ENCODE peak calls at places on chromosome 19, in ten cellular contexts. One of them, this sample, is unnamed.

GRCh38 chr19:35011091-35011689 is 11.1 kb downstream of the GRAMD1A start:
- DNase-seq in heart right ventricle: no peak
- DNase-seq in bronchial epithelial cell: no peak
- DNase-seq in IMR-90: no peak
- DNase-seq in AG04450: no peak
- DNase-seq in thoracic aorta: no peak
- DNase-seq in AG10803: no peak
- DNase-seq in GM12864: no peak
- DNase-seq in cardiac fibroblast: no peak
- DNase-seq in SK-N-SH: no peak
- DNase-seq in this sample: no peak

GRCh38 chr19:41746593-41747227 is 8.6 kb upstream of the CEACAM6 start:
- DNase-seq in GM12864: peak; percentile 4
- DNase-seq in thoracic aorta: no peak
- DNase-seq in bronchial epithelial cell: peak; percentile 57
- DNase-seq in SK-N-SH: peak; percentile 40
- DNase-seq in IMR-90: peak; percentile 39
- DNase-seq in AG10803: peak; percentile 45
- DNase-seq in heart right ventricle: peak; percentile 7
- DNase-seq in AG04450: no peak
- DNase-seq in cardiac fibroblast: peak; percentile 71
- DNase-seq in this sample: peak; percentile 12

GRCh38 chr19:34831714-34832113 is 58.7 kb upstream of the ZNF599 start:
- DNase-seq in cardiac fibroblast: no peak
- DNase-seq in AG04450: no peak
- DNase-seq in AG10803: no peak
- DNase-seq in SK-N-SH: no peak
- DNase-seq in bronchial epithelial cell: no peak
- DNase-seq in GM12864: no peak
- DNase-seq in heart right ventricle: no peak
- DNase-seq in IMR-90: no peak
- DNase-seq in thoracic aorta: no peak
- DNase-seq in this sample: no peak

GRCh38 chr19:34184880-34185491 is 12.7 kb downstream of the LSM14A start:
- DNase-seq in SK-N-SH: no peak
- DNase-seq in thoracic aorta: no peak
- DNase-seq in IMR-90: no peak
- DNase-seq in GM12864: no peak
- DNase-seq in cardiac fibroblast: peak; percentile 28
- DNase-seq in AG10803: peak; percentile 74
- DNase-seq in bronchial epithelial cell: no peak
- DNase-seq in AG04450: no peak
- DNase-seq in heart right ventricle: no peak
- DNase-seq in this sample: no peak

GRCh38 chr19:58560921-58561320 is 2.5 kb upstream of the UBE2M start:
- DNase-seq in AG10803: no peak
- DNase-seq in GM12864: no peak
- DNase-seq in thoracic aorta: no peak
- DNase-seq in bronchial epithelial cell: no peak
- DNase-seq in AG04450: no peak
- DNase-seq in cardiac fibroblast: no peak
- DNase-seq in heart right ventricle: no peak
- DNase-seq in IMR-90: no peak
- DNase-seq in SK-N-SH: no peak
- DNase-seq in this sample: no peak

GRCh38 chr19:32387701-32388392 is 17.7 kb upstream of the DPY19L3 start:
- DNase-seq in AG10803: peak; percentile 73
- DNase-seq in thoracic aorta: no peak
- DNase-seq in cardiac fibroblast: peak; percentile 35
- DNase-seq in GM12864: no peak
- DNase-seq in SK-N-SH: no peak
- DNase-seq in bronchial epithelial cell: no peak
- DNase-seq in AG04450: no peak
- DNase-seq in heart right ventricle: no peak
- DNase-seq in IMR-90: peak; percentile 62
- DNase-seq in this sample: peak; percentile 89

GRCh38 chr19:16447015-16447384 is 24.8 kb downstream of the EPS15L1 start:
- DNase-seq in thoracic aorta: no peak
- DNase-seq in AG04450: peak; percentile 70
- DNase-seq in GM12864: peak; percentile 58
- DNase-seq in cardiac fibroblast: peak; percentile 86
- DNase-seq in AG10803: peak; percentile 86
- DNase-seq in IMR-90: peak; percentile 91
- DNase-seq in SK-N-SH: no peak
- DNase-seq in heart right ventricle: peak; percentile 82
- DNase-seq in bronchial epithelial cell: peak; percentile 62
- DNase-seq in this sample: no peak

GRCh38 chr19:17370026-17370587 is 7.0 kb downstream of the PLVAP start:
- DNase-seq in GM12864: peak; percentile 84
- DNase-seq in SK-N-SH: no peak
- DNase-seq in IMR-90: peak; percentile 58
- DNase-seq in cardiac fibroblast: peak; percentile 73
- DNase-seq in bronchial epithelial cell: no peak
- DNase-seq in heart right ventricle: no peak
- DNase-seq in thoracic aorta: no peak
- DNase-seq in AG04450: peak; percentile 32
- DNase-seq in AG10803: peak; percentile 47
- DNase-seq in this sample: no peak

GRCh38 chr19:33248954-33249613 is 23.4 kb upstream of the SLC7A10 start:
- DNase-seq in SK-N-SH: peak; percentile 70
- DNase-seq in heart right ventricle: no peak
- DNase-seq in AG10803: no peak
- DNase-seq in IMR-90: no peak
- DNase-seq in GM12864: no peak
- DNase-seq in cardiac fibroblast: no peak
- DNase-seq in thoracic aorta: no peak
- DNase-seq in AG04450: no peak
- DNase-seq in bronchial epithelial cell: no peak
- DNase-seq in this sample: no peak

GRCh38 chr19:2629491-2630351 is 72.8 kb downstream of the GNG7 start:
- DNase-seq in AG04450: no peak
- DNase-seq in SK-N-SH: no peak
- DNase-seq in AG10803: no peak
- DNase-seq in heart right ventricle: no peak
- DNase-seq in IMR-90: no peak
- DNase-seq in bronchial epithelial cell: no peak
- DNase-seq in thoracic aorta: no peak
- DNase-seq in GM12864: no peak
- DNase-seq in cardiac fibroblast: no peak
- DNase-seq in this sample: no peak

GRCh38 chr19:17246681-17247425 is 1.1 kb upstream of the NR2F6 start:
- DNase-seq in SK-N-SH: peak; percentile 88
- DNase-seq in IMR-90: peak; percentile 23
- DNase-seq in GM12864: no peak
- DNase-seq in heart right ventricle: peak; percentile 46
- DNase-seq in thoracic aorta: no peak
- DNase-seq in AG04450: no peak
- DNase-seq in cardiac fibroblast: peak; percentile 41
- DNase-seq in AG10803: peak; percentile 57
- DNase-seq in bronchial epithelial cell: peak; percentile 66
- DNase-seq in this sample: no peak

GRCh38 chr19:6674868-6675305 is 4.9 kb upstream of the TNFSF14 start:
- DNase-seq in SK-N-SH: no peak
- DNase-seq in heart right ventricle: peak; percentile 23
- DNase-seq in IMR-90: peak; percentile 21
- DNase-seq in bronchial epithelial cell: peak; percentile 57
- DNase-seq in thoracic aorta: no peak
- DNase-seq in cardiac fibroblast: peak; percentile 80
- DNase-seq in GM12864: peak; percentile 87
- DNase-seq in AG10803: peak; percentile 50
- DNase-seq in AG04450: no peak
- DNase-seq in this sample: peak; percentile 46

GRCh38 chr19:34661357-34661756 is 15.6 kb downstream of the SCGB2B2 start:
- DNase-seq in IMR-90: no peak
- DNase-seq in GM12864: no peak
- DNase-seq in thoracic aorta: no peak
- DNase-seq in AG04450: no peak
- DNase-seq in cardiac fibroblast: no peak
- DNase-seq in SK-N-SH: no peak
- DNase-seq in heart right ventricle: no peak
- DNase-seq in bronchial epithelial cell: no peak
- DNase-seq in AG10803: peak; percentile 15
- DNase-seq in this sample: no peak

GRCh38 chr19:37986048-37986750 is 79.2 kb downstream of the SIPA1L3 start:
- DNase-seq in GM12864: no peak
- DNase-seq in bronchial epithelial cell: no peak
- DNase-seq in SK-N-SH: no peak
- DNase-seq in thoracic aorta: no peak
- DNase-seq in AG04450: no peak
- DNase-seq in IMR-90: no peak
- DNase-seq in cardiac fibroblast: no peak
- DNase-seq in AG10803: no peak
- DNase-seq in heart right ventricle: no peak
- DNase-seq in this sample: no peak

DNA sequence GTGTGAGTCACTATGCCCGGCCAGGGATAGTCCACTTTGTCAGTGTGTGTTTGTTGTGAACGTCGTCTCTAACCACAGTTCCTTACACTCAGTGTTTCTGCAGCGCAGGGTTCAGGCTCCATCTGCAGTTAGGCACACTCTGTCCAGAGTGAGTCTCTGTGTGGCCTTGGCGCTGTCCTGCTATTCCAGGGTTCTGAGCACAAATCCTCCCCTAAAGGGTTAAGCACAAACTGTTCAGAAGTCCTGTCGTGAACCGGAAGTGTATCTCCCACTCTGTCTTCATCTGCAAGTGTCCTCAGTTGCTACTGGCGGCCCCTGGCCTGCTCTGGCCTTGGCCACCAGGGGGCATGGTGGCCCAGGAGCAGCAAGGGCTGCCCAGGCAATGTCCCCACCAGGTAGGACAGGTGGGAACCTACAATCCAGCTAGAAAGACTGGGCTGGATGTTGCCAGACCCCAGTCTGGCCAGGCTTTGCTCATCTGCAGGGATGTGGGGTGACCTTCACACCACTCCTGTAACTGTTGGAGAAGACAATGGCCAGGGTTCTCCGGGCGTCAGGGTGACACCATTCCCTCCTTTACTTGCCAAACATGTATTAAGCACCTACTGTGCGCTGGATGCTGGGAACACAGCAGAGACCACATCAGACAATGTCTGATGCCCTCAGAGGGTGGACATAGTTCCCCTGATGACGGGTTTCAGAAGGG is 38.6 kb upstream of the GATAD2A start:
- DNase-seq in bronchial epithelial cell: peak; percentile 68
- DNase-seq in IMR-90: peak; percentile 64
- DNase-seq in SK-N-SH: peak; percentile 79
- DNase-seq in thoracic aorta: no peak
- DNase-seq in AG04450: peak; percentile 39
- DNase-seq in cardiac fibroblast: peak; percentile 80
- DNase-seq in heart right ventricle: peak; percentile 54
- DNase-seq in AG10803: peak; percentile 66
- DNase-seq in GM12864: peak; percentile 70
- DNase-seq in this sample: no peak
- H3K4me3 ChIP-seq in bronchial epithelial cell: no peak overlapping the region
- H3K4me3 ChIP-seq in IMR-90: no peak overlapping the region
- H3K4me3 ChIP-seq in SK-N-SH: no peak overlapping the region
- H3K4me3 ChIP-seq in thoracic aorta: peak overlapping the region; percentile 8
- H3K4me3 ChIP-seq in AG04450: no peak overlapping the region
- H3K4me3 ChIP-seq in cardiac fibroblast: no peak overlapping the region
- H3K4me3 ChIP-seq in heart right ventricle: no peak overlapping the region
- H3K4me3 ChIP-seq in AG10803: no peak overlapping the region
- H3K4me3 ChIP-seq in GM12864: no peak overlapping the region
- H3K4me3 ChIP-seq in this sample: no peak overlapping the region

DNA sequence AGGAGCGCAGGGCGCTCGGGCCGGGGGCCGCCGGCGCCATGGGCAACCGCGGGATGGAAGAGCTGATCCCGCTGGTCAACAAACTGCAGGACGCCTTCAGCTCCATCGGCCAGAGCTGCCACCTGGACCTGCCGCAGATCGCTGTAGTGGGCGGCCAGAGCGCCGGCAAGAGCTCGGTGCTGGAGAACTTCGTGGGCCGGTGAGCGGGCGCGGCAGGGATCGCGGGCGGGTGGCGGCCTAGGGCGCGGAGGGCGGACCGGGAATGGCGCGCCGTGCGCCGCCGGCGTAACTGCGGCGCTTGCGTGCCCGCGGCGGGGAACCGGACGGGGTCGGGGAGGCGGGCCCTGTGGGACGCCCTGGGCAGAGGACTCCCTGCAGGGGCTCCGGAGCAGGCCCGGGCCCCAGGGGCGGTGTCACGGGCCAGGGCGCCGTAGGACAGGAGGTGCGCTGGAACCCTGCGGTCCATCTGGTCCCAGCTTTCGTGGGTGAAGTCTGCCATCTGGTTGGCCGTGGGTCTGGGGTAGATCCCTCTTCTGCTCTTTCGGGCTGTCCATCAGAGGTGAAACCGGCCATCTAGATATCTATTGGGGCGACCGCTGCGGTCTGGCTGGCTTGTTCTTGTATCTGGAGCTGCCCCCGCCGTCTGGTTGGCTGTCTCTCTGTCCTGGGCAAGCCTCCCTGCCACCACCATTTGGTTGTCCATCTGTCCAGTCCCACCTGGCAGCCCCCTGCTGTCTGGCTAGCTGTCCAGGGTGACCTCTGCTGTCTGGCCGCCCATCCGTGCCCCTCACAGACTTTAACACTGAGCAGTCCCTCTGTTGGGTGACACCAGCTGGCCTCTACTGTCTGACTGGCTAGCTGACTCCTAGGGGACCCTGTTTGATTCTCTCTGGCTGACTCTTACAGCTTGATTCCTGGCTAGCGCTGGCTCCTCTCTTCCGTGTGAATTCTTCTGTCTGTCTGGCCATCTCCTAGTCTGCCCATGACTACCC is 622 bp downstream of the DNM2 start:
- DNase-seq in SK-N-SH: peak; percentile 70
- DNase-seq in cardiac fibroblast: peak; percentile 49
- DNase-seq in AG04450: no peak
- DNase-seq in bronchial epithelial cell: peak; percentile 9
- DNase-seq in thoracic aorta: no peak
- DNase-seq in heart right ventricle: no peak
- DNase-seq in IMR-90: peak; percentile 28
- DNase-seq in AG10803: peak; percentile 36
- DNase-seq in GM12864: no peak
- DNase-seq in this sample: no peak
- TF ChIP-seq CTCF in SK-N-SH: no peak
- TF ChIP-seq CTCF in cardiac fibroblast: no peak
- TF ChIP-seq CTCF in AG04450: no peak
- TF ChIP-seq CTCF in bronchial epithelial cell: no peak
- TF ChIP-seq CTCF in thoracic aorta: no peak
- TF ChIP-seq CTCF in heart right ventricle: peak; percentile 9
- TF ChIP-seq CTCF in IMR-90: no peak
- TF ChIP-seq CTCF in AG10803: no peak
- TF ChIP-seq CTCF in GM12864: no peak
- TF ChIP-seq CTCF in this sample: no peak

GRCh38 chr19:12737666-12738351 is 512 bp downstream of the GET3 start:
- DNase-seq in SK-N-SH: no peak
- DNase-seq in IMR-90: no peak
- DNase-seq in heart right ventricle: no peak
- DNase-seq in AG04450: no peak
- DNase-seq in AG10803: no peak
- DNase-seq in bronchial epithelial cell: no peak
- DNase-seq in GM12864: no peak
- DNase-seq in thoracic aorta: no peak
- DNase-seq in cardiac fibroblast: no peak
- DNase-seq in this sample: no peak
- H3K4me3 ChIP-seq in SK-N-SH: peak overlapping the region; percentile 84
- H3K4me3 ChIP-seq in IMR-90: peak overlapping the region; percentile 80
- H3K4me3 ChIP-seq in heart right ventricle: peak overlapping the region; percentile 83
- H3K4me3 ChIP-seq in AG04450: peak overlapping the region; percentile 99
- H3K4me3 ChIP-seq in AG10803: peak overlapping the region; percentile 98
- H3K4me3 ChIP-seq in bronchial epithelial cell: peak overlapping the region; percentile 81
- H3K4me3 ChIP-seq in GM12864: peak overlapping the region; percentile 83
- H3K4me3 ChIP-seq in thoracic aorta: peak overlapping the region; percentile 84
- H3K4me3 ChIP-seq in cardiac fibroblast: peak overlapping the region; percentile 98
- H3K4me3 ChIP-seq in this sample: peak overlapping the region; percentile 100

GRCh38 chr19:46716013-46716671 is 772 bp downstream of the PRKD2 start:
- DNase-seq in IMR-90: no peak
- DNase-seq in thoracic aorta: no peak
- DNase-seq in SK-N-SH: peak; percentile 82
- DNase-seq in heart right ventricle: no peak
- DNase-seq in bronchial epithelial cell: no peak
- DNase-seq in cardiac fibroblast: no peak
- DNase-seq in GM12864: no peak
- DNase-seq in AG04450: no peak
- DNase-seq in AG10803: no peak
- DNase-seq in this sample: no peak
- TF ChIP-seq CTCF in IMR-90: no peak
- TF ChIP-seq CTCF in thoracic aorta: no peak
- TF ChIP-seq CTCF in SK-N-SH: peak; percentile 22
- TF ChIP-seq CTCF in heart right ventricle: peak; percentile 11
- TF ChIP-seq CTCF in bronchial epithelial cell: no peak
- TF ChIP-seq CTCF in cardiac fibroblast: no peak
- TF ChIP-seq CTCF in GM12864: peak; percentile 2
- TF ChIP-seq CTCF in AG04450: no peak
- TF ChIP-seq CTCF in AG10803: no peak
- TF ChIP-seq CTCF in this sample: no peak

This sample was measured in HFF-Myc.